ENCODE peak calls at places on chromosomes 13 and 19, in six cellular contexts. One of them, this sample, is unnamed.

GRCh38 chr13:77330009-77330471 is 3.1 kb upstream of the MYCBP2 start:
- DNase-seq in tibial artery: no peak
- DNase-seq in RWPE1: no peak
- DNase-seq in astrocyte of the spinal cord: no peak
- DNase-seq in heart left ventricle: no peak
- DNase-seq in kidney epithelial cell: no peak
- DNase-seq in this sample: no peak

GRCh38 chr13:102773441-102774209 is at the start of gene TEX30:
- DNase-seq in astrocyte of the spinal cord: peak; percentile 83
- DNase-seq in kidney epithelial cell: peak; percentile 37
- DNase-seq in tibial artery: peak; percentile 91
- DNase-seq in RWPE1: peak; percentile 79
- DNase-seq in heart left ventricle: peak; percentile 87
- DNase-seq in this sample: peak; percentile 84

GRCh38 chr13:111792956-111793355 is 274.0 kb upstream of the SOX1 start:
- DNase-seq in tibial artery: no peak
- DNase-seq in heart left ventricle: no peak
- DNase-seq in kidney epithelial cell: no peak
- DNase-seq in astrocyte of the spinal cord: no peak
- DNase-seq in RWPE1: no peak
- DNase-seq in this sample: peak; percentile 0

GRCh38 chr13:33937373-33938087 is 119.6 kb downstream of the RFC3 start:
- DNase-seq in tibial artery: no peak
- DNase-seq in RWPE1: no peak
- DNase-seq in astrocyte of the spinal cord: no peak
- DNase-seq in kidney epithelial cell: peak; percentile 31
- DNase-seq in heart left ventricle: no peak
- DNase-seq in this sample: peak; percentile 5

GRCh38 chr19:19402656-19403372 is 2.7 kb upstream of the GATAD2A start:
- DNase-seq in kidney epithelial cell: no peak
- DNase-seq in RWPE1: no peak
- DNase-seq in astrocyte of the spinal cord: no peak
- DNase-seq in tibial artery: no peak
- DNase-seq in heart left ventricle: no peak
- DNase-seq in this sample: no peak

GRCh38 chr19:3292958-3293529 is 68.6 kb downstream of the CELF5 start:
- DNase-seq in RWPE1: no peak
- DNase-seq in tibial artery: no peak
- DNase-seq in heart left ventricle: no peak
- DNase-seq in kidney epithelial cell: no peak
- DNase-seq in astrocyte of the spinal cord: no peak
- DNase-seq in this sample: no peak

GRCh38 chr13:28597641-28598040 is 61.3 kb upstream of the POMP start:
- DNase-seq in RWPE1: no peak
- DNase-seq in heart left ventricle: no peak
- DNase-seq in astrocyte of the spinal cord: no peak
- DNase-seq in tibial artery: no peak
- DNase-seq in kidney epithelial cell: no peak
- DNase-seq in this sample: no peak

GRCh38 chr13:32426191-32426980 is 1.5 kb downstream of the N4BP2L1 start:
- DNase-seq in astrocyte of the spinal cord: no peak
- DNase-seq in tibial artery: no peak
- DNase-seq in RWPE1: no peak
- DNase-seq in heart left ventricle: peak; percentile 22
- DNase-seq in kidney epithelial cell: no peak
- DNase-seq in this sample: no peak

GRCh38 chr19:50557009-50557613 is 11.1 kb downstream of the LRRC4B start:
- DNase-seq in kidney epithelial cell: no peak
- DNase-seq in RWPE1: no peak
- DNase-seq in tibial artery: no peak
- DNase-seq in heart left ventricle: no peak
- DNase-seq in astrocyte of the spinal cord: no peak
- DNase-seq in this sample: no peak

GRCh38 chr19:29533578-29534544 is 8.1 kb downstream of the VSTM2B start:
- DNase-seq in tibial artery: peak; percentile 51
- DNase-seq in astrocyte of the spinal cord: no peak
- DNase-seq in RWPE1: no peak
- DNase-seq in kidney epithelial cell: no peak
- DNase-seq in heart left ventricle: peak; percentile 6
- DNase-seq in this sample: no peak

GRCh38 chr19:11624064-11624463 is 26.8 kb downstream of the ZNF627 start:
- DNase-seq in kidney epithelial cell: peak; percentile 25
- DNase-seq in heart left ventricle: no peak
- DNase-seq in RWPE1: no peak
- DNase-seq in tibial artery: no peak
- DNase-seq in astrocyte of the spinal cord: peak; percentile 45
- DNase-seq in this sample: peak; percentile 61

GRCh38 chr13:112653821-112654220 is 36.0 kb upstream of the ATP11A start:
- DNase-seq in heart left ventricle: no peak
- DNase-seq in RWPE1: no peak
- DNase-seq in astrocyte of the spinal cord: no peak
- DNase-seq in kidney epithelial cell: no peak
- DNase-seq in tibial artery: no peak
- DNase-seq in this sample: no peak

GRCh38 chr19:17448190-17448967 is at the start of gene TMEM221:
- DNase-seq in heart left ventricle: peak; percentile 41
- DNase-seq in kidney epithelial cell: no peak
- DNase-seq in RWPE1: no peak
- DNase-seq in tibial artery: no peak
- DNase-seq in astrocyte of the spinal cord: no peak
- DNase-seq in this sample: peak; percentile 54

GRCh38 chr13:21175656-21176194 is 627 bp downstream of the SKA3 start:
- DNase-seq in RWPE1: no peak
- DNase-seq in tibial artery: no peak
- DNase-seq in kidney epithelial cell: no peak
- DNase-seq in heart left ventricle: no peak
- DNase-seq in astrocyte of the spinal cord: peak; percentile 57
- DNase-seq in this sample: no peak

GRCh38 chr19:7252364-7252763 is 41.9 kb downstream of the INSR start:
- DNase-seq in heart left ventricle: no peak
- DNase-seq in astrocyte of the spinal cord: no peak
- DNase-seq in kidney epithelial cell: no peak
- DNase-seq in tibial artery: no peak
- DNase-seq in RWPE1: no peak
- DNase-seq in this sample: no peak

GRCh38 chr13:50685491-50685890 is 158.0 kb downstream of the DLEU7 start:
- DNase-seq in heart left ventricle: peak; percentile 88
- DNase-seq in astrocyte of the spinal cord: peak; percentile 61
- DNase-seq in kidney epithelial cell: no peak
- DNase-seq in tibial artery: peak; percentile 79
- DNase-seq in RWPE1: no peak
- DNase-seq in this sample: peak; percentile 30

GRCh38 chr13:32731576-32731975 is 145.3 kb downstream of the PDS5B start:
- DNase-seq in kidney epithelial cell: no peak
- DNase-seq in astrocyte of the spinal cord: peak; percentile 35
- DNase-seq in tibial artery: no peak
- DNase-seq in heart left ventricle: no peak
- DNase-seq in RWPE1: peak; percentile 19
- DNase-seq in this sample: peak; percentile 58

GRCh38 chr19:46726551-46726950 is 9.6 kb upstream of the PRKD2 start:
- DNase-seq in heart left ventricle: no peak
- DNase-seq in tibial artery: no peak
- DNase-seq in astrocyte of the spinal cord: no peak
- DNase-seq in kidney epithelial cell: no peak
- DNase-seq in RWPE1: no peak
- DNase-seq in this sample: no peak

GRCh38 chr13:42057918-42058530 is 9.6 kb downstream of the DGKH start:
- DNase-seq in RWPE1: no peak
- DNase-seq in tibial artery: no peak
- DNase-seq in heart left ventricle: no peak
- DNase-seq in astrocyte of the spinal cord: no peak
- DNase-seq in kidney epithelial cell: no peak
- DNase-seq in this sample: no peak

GRCh38 chr19:14433454-14434156 is 499 bp downstream of the PKN1 start:
- DNase-seq in kidney epithelial cell: no peak
- DNase-seq in astrocyte of the spinal cord: no peak
- DNase-seq in tibial artery: no peak
- DNase-seq in heart left ventricle: no peak
- DNase-seq in RWPE1: peak; percentile 24
- DNase-seq in this sample: peak; percentile 47
- TF ChIP-seq CTCF in kidney epithelial cell: no peak
- TF ChIP-seq CTCF in astrocyte of the spinal cord: no peak
- TF ChIP-seq CTCF in tibial artery: no peak
- TF ChIP-seq CTCF in heart left ventricle: no peak
- TF ChIP-seq CTCF in RWPE1: no peak
- TF ChIP-seq CTCF in this sample: no peak

DNA sequence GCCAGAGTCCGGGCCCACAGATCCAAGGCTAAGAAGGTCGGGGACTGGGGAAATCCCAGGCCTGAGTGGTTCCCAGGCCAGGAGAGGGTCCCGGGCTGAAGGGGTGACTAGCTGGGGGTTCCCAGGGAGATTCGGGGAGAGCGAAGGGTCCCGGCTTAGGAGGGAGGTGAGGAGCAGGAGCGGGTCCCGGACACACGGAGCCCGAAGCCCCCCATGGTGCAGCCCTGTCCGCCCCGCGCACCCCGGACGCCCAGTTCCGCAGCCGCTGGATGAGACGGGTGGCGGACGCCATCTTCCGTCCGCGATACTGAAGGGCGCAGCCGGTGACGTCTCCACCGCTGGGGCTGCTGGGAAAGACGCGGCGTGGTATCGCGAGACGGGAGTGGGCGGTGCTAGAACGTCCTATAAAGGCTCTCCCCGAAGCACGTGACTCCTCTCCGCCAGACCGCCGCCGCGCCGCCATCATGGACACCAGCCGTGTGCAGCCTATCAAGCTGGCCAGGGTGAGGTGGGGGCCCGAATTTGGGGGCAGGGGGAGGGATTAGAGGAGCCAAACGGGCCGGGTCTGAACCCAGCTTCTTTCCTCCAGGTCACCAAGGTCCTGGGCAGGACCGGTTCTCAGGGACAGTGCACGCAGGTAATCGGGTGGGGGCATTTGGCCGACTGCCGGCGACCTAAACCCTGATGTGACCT is at the start of the genes NDUFA7 and RPS28:
- DNase-seq in heart left ventricle: peak; percentile 98
- DNase-seq in kidney epithelial cell: no peak
- DNase-seq in tibial artery: peak; percentile 98
- DNase-seq in astrocyte of the spinal cord: peak; percentile 95
- DNase-seq in RWPE1: peak; percentile 92
- DNase-seq in this sample: peak; percentile 99
- TF ChIP-seq CTCF in heart left ventricle: peak; percentile 38
- TF ChIP-seq CTCF in kidney epithelial cell: peak; percentile 19
- TF ChIP-seq CTCF in tibial artery: peak; percentile 20
- TF ChIP-seq CTCF in astrocyte of the spinal cord: peak; percentile 24
- TF ChIP-seq CTCF in RWPE1: no peak
- TF ChIP-seq CTCF in this sample: peak; percentile 38

DNA sequence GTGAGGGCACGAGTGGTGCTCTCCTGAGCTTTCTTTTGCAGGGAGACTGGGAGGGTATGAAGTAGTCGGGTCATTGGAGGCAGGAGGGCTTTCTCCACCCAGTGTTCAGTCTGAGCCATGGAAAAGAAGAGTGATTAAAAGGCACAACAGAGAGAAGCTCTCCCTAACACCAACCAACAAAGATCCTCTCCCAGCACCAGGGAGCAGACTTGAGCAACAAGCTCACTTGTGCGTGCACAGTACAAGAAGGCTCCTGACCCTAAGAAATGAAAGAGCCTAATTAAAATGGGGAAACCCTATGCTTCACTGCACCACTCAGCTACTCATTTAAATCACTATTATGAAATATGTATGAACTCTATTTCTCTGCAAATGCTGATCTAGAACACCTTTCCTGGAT is 276.3 kb upstream of the SOX21 start:
- DNase-seq in heart left ventricle: no peak
- DNase-seq in RWPE1: no peak
- DNase-seq in tibial artery: no peak
- DNase-seq in kidney epithelial cell: no peak
- DNase-seq in astrocyte of the spinal cord: no peak
- DNase-seq in this sample: no peak
- TF ChIP-seq CTCF in heart left ventricle: no peak
- TF ChIP-seq CTCF in RWPE1: no peak
- TF ChIP-seq CTCF in tibial artery: no peak
- TF ChIP-seq CTCF in kidney epithelial cell: no peak
- TF ChIP-seq CTCF in astrocyte of the spinal cord: no peak
- TF ChIP-seq CTCF in this sample: no peak

GRCh38 chr19:1780272-1780957 is 27.1 kb downstream of the ONECUT3 start:
- DNase-seq in heart left ventricle: no peak
- DNase-seq in RWPE1: no peak
- DNase-seq in tibial artery: no peak
- DNase-seq in astrocyte of the spinal cord: no peak
- DNase-seq in kidney epithelial cell: no peak
- DNase-seq in this sample: peak; percentile 52
- TF ChIP-seq CTCF in heart left ventricle: no peak
- TF ChIP-seq CTCF in RWPE1: no peak
- TF ChIP-seq CTCF in tibial artery: no peak
- TF ChIP-seq CTCF in astrocyte of the spinal cord: peak; percentile 24
- TF ChIP-seq CTCF in kidney epithelial cell: peak; percentile 23
- TF ChIP-seq CTCF in this sample: peak; percentile 36

GRCh38 chr13:84844473-84844872 is 954.7 kb downstream of the SLITRK6 start:
- DNase-seq in RWPE1: peak; percentile 18
- DNase-seq in astrocyte of the spinal cord: peak; percentile 15
- DNase-seq in tibial artery: no peak
- DNase-seq in kidney epithelial cell: peak; percentile 4
- DNase-seq in heart left ventricle: no peak
- DNase-seq in this sample: peak; percentile 48
- TF ChIP-seq CTCF in RWPE1: peak; percentile 53
- TF ChIP-seq CTCF in astrocyte of the spinal cord: peak; percentile 41
- TF ChIP-seq CTCF in tibial artery: no peak
- TF ChIP-seq CTCF in kidney epithelial cell: peak; percentile 46
- TF ChIP-seq CTCF in heart left ventricle: no peak
- TF ChIP-seq CTCF in this sample: peak; percentile 70

This sample was measured in PC-3.